ENCODE peak calls at places on chromosomes 11 and 22, in five cellular contexts. D is choroid plexus epithelial cell; F is mucosa of gallbladder; Y is EH; M is activated T-cell treated with anti-CD3 and anti-CD28 coated beads, Interleukin-2, amount 50 U/mL, for 72 hours. X is an unnamed sample.

GRCh38 chr11:3094223-3094824 is 37.1 kb upstream of the CARS1 start:
- DNase-seq in Y (no peak), F (no peak), M (no peak), D (no peak), X (no peak)

GRCh38 chr11:86747801-86748200 is 52.5 kb upstream of the PRSS23 start:
- DNase-seq in D (no peak), M (no peak), F (no peak), Y (no peak), X (no peak)

GRCh38 chr22:46287873-46288751 is 8.6 kb upstream of the GTSE1 start:
- DNase-seq in D (no peak), M (peak; percentile 53), F (peak; percentile 49), Y (no peak), X (no peak)

GRCh38 chr11:44950625-44951472 is at the start of gene TP53I11:
- DNase-seq in F (peak; percentile 79), Y (peak; percentile 80), M (peak; percentile 84), D (peak; percentile 55), X (peak; percentile 72)

GRCh38 chr22:46090051-46090591 is 60.2 kb upstream of the PPARA start:
- DNase-seq in F (no peak), Y (no peak), M (no peak), D (no peak), X (no peak)

GRCh38 chr11:76605338-76606074 is 65.0 kb downstream of the LRRC32 start:
- DNase-seq in M (no peak), F (no peak), D (no peak), Y (no peak), X (no peak)

GRCh38 chr11:8808226-8808585 is 102.8 kb upstream of the AKIP1 start:
- DNase-seq in F (no peak), Y (no peak), D (no peak), M (no peak), X (no peak)

GRCh38 chr11:64224151-64224890 is 1.7 kb downstream of the TRPT1 start:
- DNase-seq in M (no peak), Y (no peak), F (no peak), D (no peak), X (no peak)

GRCh38 chr22:38167988-38168407 is 13.6 kb downstream of the PLA2G6 start:
- DNase-seq in Y (no peak), M (no peak), F (peak; percentile 74), D (no peak), X (no peak)

GRCh38 chr11:27004103-27004502 is 10.2 kb downstream of the FIBIN start:
- DNase-seq in F (no peak), M (no peak), Y (no peak), D (no peak), X (no peak)

GRCh38 chr11:1108246-1108900 is 33.7 kb downstream of the MUC2 start:
- DNase-seq in F (no peak), D (no peak), M (no peak), Y (no peak), X (no peak)

GRCh38 chr11:77821349-77821851 is 456 bp downstream of the AAMDC start:
- DNase-seq in F (peak; percentile 12), D (peak; percentile 52), Y (peak; percentile 62), M (peak; percentile 8), X (peak; percentile 46)

GRCh38 chr11:60950933-60951610 is 904 bp downstream of the SLC15A3 start:
- DNase-seq in Y (peak; percentile 14), M (peak; percentile 54), D (peak; percentile 17), F (no peak), X (no peak)

GRCh38 chr11:2574043-2574552 is 125.7 kb downstream of the KCNQ1OT1 start:
- DNase-seq in M (no peak), D (no peak), F (no peak), Y (no peak), X (no peak)

GRCh38 chr22:42697542-42698013 is 23.1 kb downstream of the A4GALT start:
- DNase-seq in M (no peak), F (no peak), D (peak; percentile 66), Y (peak; percentile 90), X (peak; percentile 82)

GRCh38 chr11:118139578-118139977 is 13.0 kb downstream of the SCN4B start:
- DNase-seq in Y (peak; percentile 42), F (no peak), M (no peak), D (no peak), X (no peak)

GRCh38 chr11:117610045-117610444 is 187.0 kb downstream of the DSCAML1 start:
- DNase-seq in D (peak; percentile 52), F (no peak), Y (peak; percentile 28), M (peak; percentile 57), X (no peak)

GRCh38 chr22:22752556-22753477 is 108.4 kb downstream of the GGTLC2 start:
- DNase-seq in D (peak; percentile 70), F (peak; percentile 55), M (no peak), Y (peak; percentile 32), X (peak; percentile 60)

GRCh38 chr11:45817191-45817590 is 12.2 kb downstream of the SLC35C1 start:
- DNase-seq in F (no peak), D (no peak), Y (no peak), M (no peak), X (no peak)

GRCh38 chr11:64007160-64007628 is 21.0 kb downstream of the OTUB1 start:
- DNase-seq in M (no peak), D (no peak), Y (peak; percentile 74), F (no peak), X (no peak)

GRCh38 chr11:12029738-12030363 is 21.4 kb upstream of the DKK3 start:
- DNase-seq in D (no peak), F (no peak), M (no peak), Y (peak; percentile 82), X (no peak)

GRCh38 chr22:26906464-26906863 is 249.1 kb downstream of the MIAT start:
- DNase-seq in Y (no peak), D (no peak), M (no peak), F (no peak), X (no peak)

GRCh38 chr11:69537855-69538640 is 56.6 kb downstream of the LINC01488 start:
- DNase-seq in M (no peak), D (no peak), F (no peak), Y (no peak), X (no peak)

GRCh38 chr11:57815877-57816276 is 54.3 kb downstream of the CTNND1 start:
- DNase-seq in D (no peak), M (no peak), Y (no peak), F (no peak), X (no peak)

GRCh38 chr22:40204331-40205116 is 26.8 kb downstream of the TNRC6B start:
- DNase-seq in F (no peak), D (peak; percentile 61), M (no peak), Y (peak; percentile 96), X (no peak)

GRCh38 chr22:35587447-35587870 is 29.7 kb downstream of the MB start:
- DNase-seq in Y (peak; percentile 57), D (peak; percentile 9), F (peak; percentile 58), M (no peak), X (peak; percentile 62)

GRCh38 chr22:38424525-38425080 is 30.4 kb downstream of the KCNJ4 start:
- DNase-seq in D (no peak), F (no peak), M (no peak), Y (no peak), X (no peak)

X was measured in ureter.